ENCODE peak calls at places on chromosome 15, in seven cellular contexts. D, Z, C, P, U, H and T are unnamed samples.

GRCh38 chr15:25803541-25803940 is 59.6 kb downstream of the ATP10A start:
- DNase-seq in D (no peak), Z (no peak), C (no peak), P (no peak), U (no peak), H (no peak), T (no peak)

GRCh38 chr15:34847598-34847997 is 52.2 kb upstream of the ACTC1 start:
- DNase-seq in D (no peak), Z (no peak), C (no peak), P (no peak), U (no peak), H (no peak), T (no peak)

GRCh38 chr15:36356978-36357582 is 222.3 kb upstream of the CDIN1 start:
- DNase-seq in D (no peak), Z (no peak), C (peak; percentile 98), P (no peak), U (no peak), H (no peak), T (no peak)

GRCh38 chr15:40825661-40826088 is 2.8 kb downstream of the PPP1R14D start:
- DNase-seq in D (no peak), Z (no peak), C (no peak), P (peak; percentile 41), U (no peak), H (no peak), T (no peak)

GRCh38 chr15:50227076-50227475 is 38.5 kb downstream of the HDC start:
- DNase-seq in D (no peak), Z (no peak), C (peak; percentile 88), P (no peak), U (no peak), H (no peak), T (no peak)

GRCh38 chr15:100781061-100781960 is 98.3 kb upstream of the ALDH1A3 start:
- DNase-seq in D (no peak), Z (peak; percentile 28), C (no peak), P (no peak), U (peak; percentile 17), H (no peak), T (no peak)

GRCh38 chr15:62327386-62327785 is 162.3 kb upstream of the C2CD4B start:
- DNase-seq in D (no peak), Z (no peak), C (no peak), P (no peak), U (no peak), H (no peak), T (no peak)

GRCh38 chr15:39461536-39462140 is 119.2 kb upstream of the THBS1 start:
- DNase-seq in D (no peak), Z (no peak), C (no peak), P (no peak), U (peak; percentile 82), H (no peak), T (no peak)

GRCh38 chr15:50168778-50169411 is 13.1 kb upstream of the SLC27A2 start:
- DNase-seq in D (no peak), Z (no peak), C (no peak), P (no peak), U (no peak), H (no peak), T (no peak)

GRCh38 chr15:60381148-60381788 is 16.5 kb downstream of the ANXA2 start:
- DNase-seq in D (no peak), Z (no peak), C (peak; percentile 66), P (no peak), U (no peak), H (no peak), T (no peak)

GRCh38 chr15:52109559-52110451 is 2.8 kb downstream of the BCL2L10 start:
- DNase-seq in D (no peak), Z (no peak), C (no peak), P (no peak), U (no peak), H (no peak), T (no peak)

GRCh38 chr15:31077181-31077580 is 24.3 kb downstream of the TRPM1 start:
- DNase-seq in D (no peak), Z (no peak), C (no peak), P (no peak), U (no peak), H (no peak), T (no peak)

GRCh38 chr15:31752905-31753304 is 277.4 kb upstream of the CHRNA7 start:
- DNase-seq in D (no peak), Z (no peak), C (no peak), P (no peak), U (no peak), H (no peak), T (no peak)

GRCh38 chr15:28960979-28961378 is 75.2 kb downstream of the APBA2 start:
- DNase-seq in D (no peak), Z (no peak), C (peak; percentile 95), P (no peak), U (no peak), H (peak; percentile 8), T (no peak)

GRCh38 chr15:57923311-57923710 is 142.2 kb downstream of the ALDH1A2 start:
- DNase-seq in D (no peak), Z (peak; percentile 74), C (no peak), P (peak; percentile 56), U (no peak), H (no peak), T (no peak)

GRCh38 chr15:56804908-56805307 is 71.6 kb upstream of the ZNF280D start:
- DNase-seq in D (no peak), Z (no peak), C (peak; percentile 42), P (no peak), U (no peak), H (no peak), T (no peak)

GRCh38 chr15:62280625-62281024 is 115.5 kb upstream of the C2CD4B start:
- DNase-seq in D (no peak), Z (no peak), C (no peak), P (no peak), U (no peak), H (no peak), T (no peak)

DNA sequence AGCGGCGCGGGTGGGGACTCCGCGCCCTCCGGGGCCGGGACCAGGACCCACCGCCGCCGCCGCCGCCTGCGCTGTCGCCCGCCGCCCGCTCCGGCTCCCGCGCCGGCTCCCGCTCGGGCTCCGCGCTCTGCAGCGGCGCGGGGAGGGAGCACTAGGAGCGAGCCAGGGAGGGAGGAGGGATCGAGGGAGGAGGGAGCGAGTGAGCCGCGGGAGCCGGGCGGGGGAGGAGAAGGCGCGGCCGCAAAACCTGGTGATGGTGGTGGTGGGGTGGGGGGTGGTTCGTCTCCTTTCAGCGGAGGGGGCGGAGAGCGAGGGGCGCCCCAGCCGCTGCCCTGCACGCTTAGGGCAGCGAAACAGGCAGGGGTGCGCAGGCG is at the start of gene LINGO1:
- DNase-seq in D (no peak), Z (no peak), C (peak; percentile 5), P (no peak), U (no peak), H (peak; percentile 71), T (no peak)
- H3K27ac ChIP-seq in D (no peak within 1 kb of the TSS), Z (no peak within 1 kb of the TSS), C (no peak within 1 kb of the TSS), P (no peak within 1 kb of the TSS), U (peak within 1 kb of the TSS; percentile 6), H (no peak within 1 kb of the TSS), T (no peak within 1 kb of the TSS)

DNA sequence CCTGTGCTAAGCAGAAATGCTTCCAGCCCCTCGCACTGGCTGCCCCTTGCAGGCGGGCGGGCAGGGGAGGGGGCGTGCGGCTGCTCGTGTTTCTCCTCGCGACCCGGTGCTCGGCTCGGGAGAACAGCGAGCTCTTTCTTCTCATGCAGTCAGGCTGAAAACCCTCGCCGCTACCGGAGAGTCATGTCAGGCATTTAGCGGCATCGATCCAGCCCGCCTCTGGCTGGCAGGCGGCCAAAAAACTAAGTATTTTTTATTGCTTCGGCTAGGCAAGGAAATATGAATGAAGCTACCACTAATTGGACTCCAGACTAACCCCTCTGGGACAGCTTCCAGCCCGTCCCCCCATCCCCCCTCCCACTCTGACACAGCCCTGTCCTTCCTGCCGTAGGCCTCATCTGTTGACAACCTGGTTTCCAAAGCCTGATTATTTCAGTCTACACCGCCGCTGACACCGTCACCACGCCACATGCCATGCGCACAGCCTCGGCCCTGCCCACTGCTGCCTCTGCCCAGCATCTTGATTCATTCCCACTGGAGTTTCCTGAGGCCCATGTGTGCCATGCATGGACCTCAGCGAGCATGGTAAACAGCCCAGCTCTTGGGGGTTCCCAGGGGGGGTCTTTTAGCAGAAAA is 35.3 kb downstream of the TLE3 start:
- DNase-seq in D (no peak), Z (peak; percentile 69), C (peak; percentile 93), P (peak; percentile 43), U (peak; percentile 90), H (no peak), T (no peak)
- H3K4me3 ChIP-seq in D (no peak overlapping the region), Z (no peak overlapping the region), C (peak overlapping the region; percentile 29), P (no peak overlapping the region), U (no peak overlapping the region), H (no peak overlapping the region), T (no peak overlapping the region)

DNA sequence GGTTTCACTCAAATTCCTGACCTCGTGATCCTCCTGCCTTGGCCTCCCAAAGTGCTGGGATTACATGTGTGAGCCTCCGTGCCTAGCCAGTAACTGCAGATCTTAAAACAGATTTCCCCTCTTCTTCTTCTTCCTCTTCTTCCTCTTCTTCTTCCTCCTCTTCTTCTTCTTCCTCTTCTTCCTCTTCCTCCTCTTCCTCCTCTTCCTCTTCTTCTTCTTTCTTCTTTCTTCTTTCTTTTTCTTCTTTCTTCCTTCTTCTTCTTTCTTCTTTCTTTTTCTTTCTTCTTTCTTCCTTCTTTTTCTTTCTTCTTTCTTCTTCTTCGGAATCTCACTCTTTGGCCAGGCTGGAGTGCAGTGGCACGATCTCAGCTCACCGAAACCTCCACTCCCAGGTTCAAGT is 7.8 kb downstream of the USP3 start:
- DNase-seq in D (no peak), Z (no peak), C (no peak), P (no peak), U (no peak), H (no peak), T (no peak)
- H3K4me1 ChIP-seq in D (peaks cover 87% of the 10 kb centered on the region), Z (no peaks in the 10 kb centered on the region), C (peaks cover 19% of the 10 kb centered on the region), P (peaks cover 100% of the 10 kb centered on the region), U (no peaks in the 10 kb centered on the region), H (peaks cover 28% of the 10 kb centered on the region), T (peaks cover 95% of the 10 kb centered on the region)

DNA sequence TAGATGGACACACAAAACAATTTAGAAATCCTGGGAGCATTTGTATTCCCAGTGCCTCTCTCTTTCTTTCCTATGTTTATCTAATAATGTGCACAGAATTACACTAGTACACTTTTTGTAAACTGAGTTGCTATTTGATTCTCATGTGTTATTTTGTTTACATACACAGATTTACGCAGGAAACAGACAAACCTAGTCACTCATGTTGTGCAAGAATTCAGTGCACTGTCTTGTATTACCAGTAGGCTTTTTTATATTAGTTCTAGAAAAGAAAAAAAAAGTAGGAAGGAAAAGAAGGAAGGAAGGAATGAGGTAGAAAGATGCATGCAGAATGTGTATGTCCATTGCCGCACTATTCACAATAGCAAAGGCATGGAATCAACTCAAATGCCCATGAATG is 257.4 kb downstream of the AGBL1 start:
- DNase-seq in D (no peak), Z (no peak), C (no peak), P (no peak), U (no peak), H (no peak), T (no peak)
- H3K27ac ChIP-seq in D (no peak overlapping the region), Z (no peak overlapping the region), C (no peak overlapping the region), P (no peak overlapping the region), U (no peak overlapping the region), H (no peak overlapping the region), T (no peak overlapping the region)

DNA sequence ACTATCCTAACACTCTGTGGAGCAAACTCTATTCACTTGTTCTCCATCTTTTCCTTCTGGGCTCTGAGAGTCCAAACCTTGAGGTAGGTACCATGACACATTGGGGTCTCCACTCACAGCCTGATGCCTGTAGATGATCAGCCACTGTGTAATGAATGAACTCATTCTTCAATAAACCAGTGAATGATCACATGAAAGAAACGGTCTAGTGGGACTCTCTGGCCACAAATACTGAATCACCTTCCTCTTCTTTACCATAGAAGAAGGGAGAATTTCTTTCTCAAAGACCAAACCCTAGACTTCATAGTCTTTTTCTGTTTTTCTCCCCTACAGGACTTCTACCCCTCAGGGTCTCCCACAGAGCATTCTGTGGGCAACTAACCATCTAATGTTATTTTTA is 20.5 kb upstream of the ABHD2 start:
- DNase-seq in D (no peak), Z (no peak), C (peak; percentile 81), P (no peak), U (no peak), H (no peak), T (no peak)
- H3K4me3 ChIP-seq in D (no peak overlapping the region), Z (no peak overlapping the region), C (peak overlapping the region; percentile 27), P (no peak overlapping the region), U (no peak overlapping the region), H (no peak overlapping the region), T (no peak overlapping the region)